ENCODE peak calls at places on chromosomes 2 and 18, in five cellular contexts. One of them, this sample, is unnamed.

GRCh38 chr18:33720133-33720532 is 142.1 kb downstream of the ASXL3 start:
- DNase-seq in astrocyte of the spinal cord: peak; percentile 77
- DNase-seq in T-helper 9 cell: no peak
- DNase-seq in NCI-H2171: no peak
- DNase-seq in lower lobe of right lung: no peak
- DNase-seq in this sample: no peak

GRCh38 chr2:238895901-238896600 is 48.2 kb downstream of the TWIST2 start:
- DNase-seq in lower lobe of right lung: no peak
- DNase-seq in T-helper 9 cell: no peak
- DNase-seq in NCI-H2171: no peak
- DNase-seq in astrocyte of the spinal cord: peak; percentile 91
- DNase-seq in this sample: no peak

GRCh38 chr2:231228223-231228622 is 29.8 kb downstream of the ARMC9 start:
- DNase-seq in NCI-H2171: no peak
- DNase-seq in astrocyte of the spinal cord: no peak
- DNase-seq in T-helper 9 cell: no peak
- DNase-seq in lower lobe of right lung: no peak
- DNase-seq in this sample: peak; percentile 22

GRCh38 chr18:3819933-3820332 is 370.0 kb downstream of the TGIF1 start:
- DNase-seq in T-helper 9 cell: no peak
- DNase-seq in astrocyte of the spinal cord: no peak
- DNase-seq in lower lobe of right lung: no peak
- DNase-seq in NCI-H2171: no peak
- DNase-seq in this sample: no peak

GRCh38 chr18:6811816-6812215 is 82.3 kb downstream of the ARHGAP28 start:
- DNase-seq in lower lobe of right lung: no peak
- DNase-seq in T-helper 9 cell: no peak
- DNase-seq in NCI-H2171: no peak
- DNase-seq in astrocyte of the spinal cord: peak; percentile 7
- DNase-seq in this sample: no peak

GRCh38 chr18:12857215-12857924 is 26.7 kb downstream of the PTPN2 start:
- DNase-seq in lower lobe of right lung: no peak
- DNase-seq in astrocyte of the spinal cord: no peak
- DNase-seq in T-helper 9 cell: no peak
- DNase-seq in NCI-H2171: no peak
- DNase-seq in this sample: peak; percentile 39

GRCh38 chr2:129911363-129912065 is 68.0 kb upstream of the RAB6C start:
- DNase-seq in astrocyte of the spinal cord: no peak
- DNase-seq in NCI-H2171: no peak
- DNase-seq in lower lobe of right lung: no peak
- DNase-seq in T-helper 9 cell: no peak
- DNase-seq in this sample: no peak

GRCh38 chr2:215435809-215436704 is at the start of gene FN1:
- DNase-seq in T-helper 9 cell: peak; percentile 38
- DNase-seq in astrocyte of the spinal cord: peak; percentile 100
- DNase-seq in lower lobe of right lung: peak; percentile 91
- DNase-seq in NCI-H2171: peak; percentile 80
- DNase-seq in this sample: no peak

GRCh38 chr18:61946449-61946848 is 53.6 kb upstream of the RNF152 start:
- DNase-seq in NCI-H2171: no peak
- DNase-seq in T-helper 9 cell: no peak
- DNase-seq in lower lobe of right lung: no peak
- DNase-seq in astrocyte of the spinal cord: peak; percentile 74
- DNase-seq in this sample: no peak

GRCh38 chr2:127083819-127084503 is 23.0 kb downstream of the BIN1 start:
- DNase-seq in NCI-H2171: no peak
- DNase-seq in T-helper 9 cell: no peak
- DNase-seq in astrocyte of the spinal cord: peak; percentile 94
- DNase-seq in lower lobe of right lung: peak; percentile 87
- DNase-seq in this sample: no peak

GRCh38 chr2:8605350-8606065 is 76.3 kb upstream of the ID2 start:
- DNase-seq in lower lobe of right lung: peak; percentile 14
- DNase-seq in T-helper 9 cell: no peak
- DNase-seq in NCI-H2171: no peak
- DNase-seq in astrocyte of the spinal cord: peak; percentile 65
- DNase-seq in this sample: no peak

GRCh38 chr18:49764032-49764431 is 49.3 kb downstream of the ACAA2 start:
- DNase-seq in NCI-H2171: no peak
- DNase-seq in astrocyte of the spinal cord: peak; percentile 38
- DNase-seq in lower lobe of right lung: no peak
- DNase-seq in T-helper 9 cell: no peak
- DNase-seq in this sample: no peak

GRCh38 chr2:10864888-10865551 is 46.7 kb upstream of the KCNF1 start:
- DNase-seq in astrocyte of the spinal cord: no peak
- DNase-seq in NCI-H2171: no peak
- DNase-seq in T-helper 9 cell: no peak
- DNase-seq in lower lobe of right lung: no peak
- DNase-seq in this sample: no peak

GRCh38 chr2:166013878-166014277 is 60.3 kb upstream of the TTC21B start:
- DNase-seq in lower lobe of right lung: no peak
- DNase-seq in astrocyte of the spinal cord: no peak
- DNase-seq in NCI-H2171: no peak
- DNase-seq in T-helper 9 cell: no peak
- DNase-seq in this sample: no peak

GRCh38 chr2:227655454-227655853 is 11.2 kb upstream of the SCYGR5 start:
- DNase-seq in astrocyte of the spinal cord: peak; percentile 80
- DNase-seq in T-helper 9 cell: no peak
- DNase-seq in NCI-H2171: no peak
- DNase-seq in lower lobe of right lung: no peak
- DNase-seq in this sample: no peak

GRCh38 chr2:240255165-240255491 is 114.7 kb upstream of the OTOS start:
- DNase-seq in NCI-H2171: no peak
- DNase-seq in T-helper 9 cell: no peak
- DNase-seq in astrocyte of the spinal cord: no peak
- DNase-seq in lower lobe of right lung: peak; percentile 24
- DNase-seq in this sample: no peak

GRCh38 chr2:48415765-48416515 is 114.0 kb upstream of the STON1 start:
- DNase-seq in T-helper 9 cell: no peak
- DNase-seq in astrocyte of the spinal cord: no peak
- DNase-seq in lower lobe of right lung: no peak
- DNase-seq in NCI-H2171: no peak
- DNase-seq in this sample: no peak

GRCh38 chr2:48968011-48968410 is 186.3 kb downstream of the FSHR start:
- DNase-seq in T-helper 9 cell: no peak
- DNase-seq in astrocyte of the spinal cord: no peak
- DNase-seq in NCI-H2171: no peak
- DNase-seq in lower lobe of right lung: no peak
- DNase-seq in this sample: no peak

GRCh38 chr2:191352536-191352935 is 107.3 kb downstream of the MYO1B start:
- DNase-seq in NCI-H2171: no peak
- DNase-seq in T-helper 9 cell: no peak
- DNase-seq in lower lobe of right lung: no peak
- DNase-seq in astrocyte of the spinal cord: peak; percentile 94
- DNase-seq in this sample: no peak

GRCh38 chr2:55590810-55591440 is 26.5 kb downstream of the PPP4R3B start:
- DNase-seq in astrocyte of the spinal cord: peak; percentile 43
- DNase-seq in T-helper 9 cell: no peak
- DNase-seq in lower lobe of right lung: no peak
- DNase-seq in NCI-H2171: no peak
- DNase-seq in this sample: no peak

GRCh38 chr2:238239552-238239871 is 326 bp downstream of the HES6 start:
- DNase-seq in NCI-H2171: no peak
- DNase-seq in T-helper 9 cell: peak; percentile 36
- DNase-seq in lower lobe of right lung: peak; percentile 63
- DNase-seq in astrocyte of the spinal cord: no peak
- DNase-seq in this sample: no peak

This sample was measured in GF-D8.